ENCODE peak calls at places on chromosomes 12 and 14, in ten cellular contexts. One of them, this sample, is unnamed.

GRCh38 chr12:25546318-25546717 is 6.8 kb downstream of the LMNTD1 start:
- DNase-seq in CD4-positive, CD25-positive, alpha-beta regulatory T cell: no peak
- DNase-seq in uterus: no peak
- DNase-seq in GM23248: peak; percentile 26
- DNase-seq in caudate nucleus: no peak
- DNase-seq in suprapubic skin: no peak
- DNase-seq in cardiac muscle cell: peak; percentile 13
- DNase-seq in heart left ventricle: no peak
- DNase-seq in thoracic aorta: no peak
- DNase-seq in iPS DF 6.9: no peak
- DNase-seq in this sample: no peak

GRCh38 chr14:38208825-38209562 is 1.3 kb downstream of the SSTR1 start:
- DNase-seq in cardiac muscle cell: peak; percentile 68
- DNase-seq in thoracic aorta: no peak
- DNase-seq in caudate nucleus: no peak
- DNase-seq in suprapubic skin: no peak
- DNase-seq in iPS DF 6.9: no peak
- DNase-seq in uterus: no peak
- DNase-seq in GM23248: peak; percentile 90
- DNase-seq in CD4-positive, CD25-positive, alpha-beta regulatory T cell: no peak
- DNase-seq in heart left ventricle: no peak
- DNase-seq in this sample: no peak

GRCh38 chr12:42855362-42855950 is 265.9 kb upstream of the PRICKLE1 start:
- DNase-seq in thoracic aorta: no peak
- DNase-seq in uterus: no peak
- DNase-seq in suprapubic skin: no peak
- DNase-seq in CD4-positive, CD25-positive, alpha-beta regulatory T cell: no peak
- DNase-seq in cardiac muscle cell: no peak
- DNase-seq in GM23248: no peak
- DNase-seq in caudate nucleus: no peak
- DNase-seq in iPS DF 6.9: no peak
- DNase-seq in heart left ventricle: no peak
- DNase-seq in this sample: no peak

GRCh38 chr14:41144370-41144769 is 462.3 kb upstream of the LRFN5 start:
- DNase-seq in GM23248: no peak
- DNase-seq in heart left ventricle: no peak
- DNase-seq in thoracic aorta: no peak
- DNase-seq in iPS DF 6.9: no peak
- DNase-seq in CD4-positive, CD25-positive, alpha-beta regulatory T cell: no peak
- DNase-seq in caudate nucleus: no peak
- DNase-seq in uterus: no peak
- DNase-seq in cardiac muscle cell: no peak
- DNase-seq in suprapubic skin: no peak
- DNase-seq in this sample: no peak

GRCh38 chr12:93018610-93019009 is 89.5 kb upstream of the EEA1 start:
- DNase-seq in cardiac muscle cell: no peak
- DNase-seq in heart left ventricle: no peak
- DNase-seq in iPS DF 6.9: no peak
- DNase-seq in uterus: no peak
- DNase-seq in suprapubic skin: no peak
- DNase-seq in thoracic aorta: no peak
- DNase-seq in caudate nucleus: no peak
- DNase-seq in GM23248: no peak
- DNase-seq in CD4-positive, CD25-positive, alpha-beta regulatory T cell: no peak
- DNase-seq in this sample: no peak

GRCh38 chr12:100372846-100373245 is 16.0 kb downstream of the SLC17A8 start:
- DNase-seq in uterus: no peak
- DNase-seq in heart left ventricle: no peak
- DNase-seq in suprapubic skin: no peak
- DNase-seq in GM23248: no peak
- DNase-seq in CD4-positive, CD25-positive, alpha-beta regulatory T cell: no peak
- DNase-seq in iPS DF 6.9: no peak
- DNase-seq in thoracic aorta: no peak
- DNase-seq in cardiac muscle cell: no peak
- DNase-seq in caudate nucleus: no peak
- DNase-seq in this sample: no peak

GRCh38 chr12:33253123-33253522 is 186.5 kb downstream of the SYT10 start:
- DNase-seq in heart left ventricle: no peak
- DNase-seq in caudate nucleus: no peak
- DNase-seq in GM23248: peak; percentile 1
- DNase-seq in cardiac muscle cell: no peak
- DNase-seq in suprapubic skin: no peak
- DNase-seq in uterus: no peak
- DNase-seq in CD4-positive, CD25-positive, alpha-beta regulatory T cell: no peak
- DNase-seq in thoracic aorta: no peak
- DNase-seq in iPS DF 6.9: no peak
- DNase-seq in this sample: no peak

GRCh38 chr12:27595231-27595642 is 71.2 kb downstream of the PPFIBP1 start:
- DNase-seq in CD4-positive, CD25-positive, alpha-beta regulatory T cell: no peak
- DNase-seq in caudate nucleus: no peak
- DNase-seq in GM23248: peak; percentile 88
- DNase-seq in cardiac muscle cell: peak; percentile 93
- DNase-seq in uterus: peak; percentile 75
- DNase-seq in thoracic aorta: peak; percentile 65
- DNase-seq in suprapubic skin: no peak
- DNase-seq in heart left ventricle: no peak
- DNase-seq in iPS DF 6.9: no peak
- DNase-seq in this sample: no peak

GRCh38 chr12:120388711-120389431 is 19.9 kb upstream of the MSI1 start:
- DNase-seq in heart left ventricle: no peak
- DNase-seq in cardiac muscle cell: no peak
- DNase-seq in uterus: no peak
- DNase-seq in iPS DF 6.9: peak; percentile 80
- DNase-seq in suprapubic skin: no peak
- DNase-seq in thoracic aorta: no peak
- DNase-seq in caudate nucleus: peak; percentile 49
- DNase-seq in CD4-positive, CD25-positive, alpha-beta regulatory T cell: no peak
- DNase-seq in GM23248: peak; percentile 12
- DNase-seq in this sample: peak; percentile 26

GRCh38 chr12:96241484-96242256 is 47.5 kb downstream of the ELK3 start:
- DNase-seq in cardiac muscle cell: peak; percentile 62
- DNase-seq in caudate nucleus: no peak
- DNase-seq in heart left ventricle: peak; percentile 62
- DNase-seq in uterus: peak; percentile 75
- DNase-seq in CD4-positive, CD25-positive, alpha-beta regulatory T cell: peak; percentile 56
- DNase-seq in iPS DF 6.9: no peak
- DNase-seq in GM23248: peak; percentile 99
- DNase-seq in thoracic aorta: peak; percentile 39
- DNase-seq in suprapubic skin: peak; percentile 83
- DNase-seq in this sample: no peak

GRCh38 chr12:119115296-119115905 is 63.3 kb upstream of the HSPB8 start:
- DNase-seq in thoracic aorta: no peak
- DNase-seq in cardiac muscle cell: peak; percentile 62
- DNase-seq in caudate nucleus: peak; percentile 3
- DNase-seq in suprapubic skin: no peak
- DNase-seq in GM23248: peak; percentile 58
- DNase-seq in heart left ventricle: no peak
- DNase-seq in iPS DF 6.9: peak; percentile 61
- DNase-seq in CD4-positive, CD25-positive, alpha-beta regulatory T cell: peak; percentile 26
- DNase-seq in uterus: peak; percentile 30
- DNase-seq in this sample: peak; percentile 23

GRCh38 chr14:67395086-67395875 is 16.7 kb downstream of the PLEK2 start:
- DNase-seq in iPS DF 6.9: no peak
- DNase-seq in suprapubic skin: no peak
- DNase-seq in heart left ventricle: no peak
- DNase-seq in uterus: no peak
- DNase-seq in cardiac muscle cell: no peak
- DNase-seq in CD4-positive, CD25-positive, alpha-beta regulatory T cell: no peak
- DNase-seq in caudate nucleus: no peak
- DNase-seq in thoracic aorta: no peak
- DNase-seq in GM23248: no peak
- DNase-seq in this sample: no peak

GRCh38 chr12:55930771-55931316 is at the start of gene DGKA:
- DNase-seq in caudate nucleus: peak; percentile 28
- DNase-seq in GM23248: peak; percentile 90
- DNase-seq in heart left ventricle: no peak
- DNase-seq in suprapubic skin: peak; percentile 76
- DNase-seq in thoracic aorta: no peak
- DNase-seq in CD4-positive, CD25-positive, alpha-beta regulatory T cell: peak; percentile 99
- DNase-seq in uterus: peak; percentile 48
- DNase-seq in iPS DF 6.9: no peak
- DNase-seq in cardiac muscle cell: peak; percentile 84
- DNase-seq in this sample: no peak

GRCh38 chr12:116319851-116320621 is 42.5 kb upstream of the MED13L start:
- DNase-seq in thoracic aorta: peak; percentile 65
- DNase-seq in caudate nucleus: no peak
- DNase-seq in heart left ventricle: peak; percentile 75
- DNase-seq in cardiac muscle cell: peak; percentile 94
- DNase-seq in iPS DF 6.9: no peak
- DNase-seq in uterus: peak; percentile 93
- DNase-seq in CD4-positive, CD25-positive, alpha-beta regulatory T cell: peak; percentile 12
- DNase-seq in suprapubic skin: peak; percentile 83
- DNase-seq in GM23248: peak; percentile 97
- DNase-seq in this sample: no peak

GRCh38 chr12:49635036-49635435 is 11.7 kb downstream of the PRPF40B start:
- DNase-seq in cardiac muscle cell: no peak
- DNase-seq in CD4-positive, CD25-positive, alpha-beta regulatory T cell: no peak
- DNase-seq in suprapubic skin: peak; percentile 44
- DNase-seq in heart left ventricle: no peak
- DNase-seq in caudate nucleus: no peak
- DNase-seq in uterus: no peak
- DNase-seq in thoracic aorta: no peak
- DNase-seq in iPS DF 6.9: no peak
- DNase-seq in GM23248: no peak
- DNase-seq in this sample: no peak

GRCh38 chr12:80858356-80858755 is 79.4 kb downstream of the LIN7A start:
- DNase-seq in thoracic aorta: no peak
- DNase-seq in iPS DF 6.9: no peak
- DNase-seq in CD4-positive, CD25-positive, alpha-beta regulatory T cell: no peak
- DNase-seq in uterus: no peak
- DNase-seq in GM23248: peak; percentile 54
- DNase-seq in caudate nucleus: no peak
- DNase-seq in heart left ventricle: no peak
- DNase-seq in cardiac muscle cell: peak; percentile 24
- DNase-seq in suprapubic skin: no peak
- DNase-seq in this sample: no peak

GRCh38 chr14:94560782-94561655 is at the start of gene SERPINA4:
- DNase-seq in iPS DF 6.9: no peak
- DNase-seq in thoracic aorta: no peak
- DNase-seq in CD4-positive, CD25-positive, alpha-beta regulatory T cell: no peak
- DNase-seq in suprapubic skin: no peak
- DNase-seq in GM23248: no peak
- DNase-seq in caudate nucleus: no peak
- DNase-seq in uterus: no peak
- DNase-seq in heart left ventricle: no peak
- DNase-seq in cardiac muscle cell: no peak
- DNase-seq in this sample: no peak

GRCh38 chr12:91982946-91983345 is 162.7 kb downstream of the BTG1 start:
- DNase-seq in CD4-positive, CD25-positive, alpha-beta regulatory T cell: no peak
- DNase-seq in cardiac muscle cell: no peak
- DNase-seq in heart left ventricle: no peak
- DNase-seq in suprapubic skin: no peak
- DNase-seq in caudate nucleus: no peak
- DNase-seq in GM23248: no peak
- DNase-seq in uterus: peak; percentile 74
- DNase-seq in thoracic aorta: no peak
- DNase-seq in iPS DF 6.9: no peak
- DNase-seq in this sample: no peak

GRCh38 chr14:104551851-104552737 is 27.5 kb upstream of the C14orf180 start:
- DNase-seq in iPS DF 6.9: no peak
- DNase-seq in GM23248: no peak
- DNase-seq in caudate nucleus: no peak
- DNase-seq in CD4-positive, CD25-positive, alpha-beta regulatory T cell: no peak
- DNase-seq in thoracic aorta: no peak
- DNase-seq in heart left ventricle: peak; percentile 17
- DNase-seq in suprapubic skin: no peak
- DNase-seq in cardiac muscle cell: no peak
- DNase-seq in uterus: no peak
- DNase-seq in this sample: no peak
- H3K27ac ChIP-seq in iPS DF 6.9: no peak overlapping the region
- H3K27ac ChIP-seq in GM23248: no peak overlapping the region
- H3K27ac ChIP-seq in caudate nucleus: no peak overlapping the region
- H3K27ac ChIP-seq in CD4-positive, CD25-positive, alpha-beta regulatory T cell: no peak overlapping the region
- H3K27ac ChIP-seq in thoracic aorta: no peak overlapping the region
- H3K27ac ChIP-seq in heart left ventricle: no peak overlapping the region
- H3K27ac ChIP-seq in suprapubic skin: no peak overlapping the region
- H3K27ac ChIP-seq in cardiac muscle cell: no peak overlapping the region
- H3K27ac ChIP-seq in uterus: no peak overlapping the region
- H3K27ac ChIP-seq in this sample: no peak overlapping the region

DNA sequence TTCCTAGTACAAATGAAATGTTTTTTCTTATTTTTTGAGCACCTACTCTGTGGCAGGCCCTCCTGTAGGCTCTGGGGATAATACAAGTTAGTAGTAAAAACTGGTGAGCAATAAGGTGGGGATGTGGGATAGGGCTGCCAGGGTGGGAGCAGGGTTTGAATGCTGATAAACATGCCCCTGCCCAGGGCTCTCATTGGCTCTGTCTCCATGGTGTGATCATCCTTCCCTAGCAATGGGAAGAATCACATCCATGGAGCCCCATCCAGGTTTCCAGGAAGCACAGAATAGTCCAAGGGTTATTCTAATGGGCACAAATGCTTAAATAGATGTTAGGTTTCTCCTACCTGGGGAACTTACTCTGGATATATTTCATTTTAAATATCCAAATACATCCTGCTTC is 45.5 kb downstream of the GIT2 start:
- DNase-seq in GM23248: no peak
- DNase-seq in suprapubic skin: no peak
- DNase-seq in caudate nucleus: no peak
- DNase-seq in thoracic aorta: no peak
- DNase-seq in uterus: no peak
- DNase-seq in heart left ventricle: no peak
- DNase-seq in iPS DF 6.9: no peak
- DNase-seq in cardiac muscle cell: no peak
- DNase-seq in CD4-positive, CD25-positive, alpha-beta regulatory T cell: no peak
- DNase-seq in this sample: no peak
- H3K27ac ChIP-seq in GM23248: peak overlapping the region; percentile 81
- H3K27ac ChIP-seq in suprapubic skin: no peak overlapping the region
- H3K27ac ChIP-seq in caudate nucleus: no peak overlapping the region
- H3K27ac ChIP-seq in thoracic aorta: peak overlapping the region; percentile 76
- H3K27ac ChIP-seq in uterus: peak overlapping the region; percentile 47
- H3K27ac ChIP-seq in heart left ventricle: peak overlapping the region; percentile 83
- H3K27ac ChIP-seq in iPS DF 6.9: no peak overlapping the region
- H3K27ac ChIP-seq in cardiac muscle cell: peak overlapping the region; percentile 84
- H3K27ac ChIP-seq in CD4-positive, CD25-positive, alpha-beta regulatory T cell: no peak overlapping the region
- H3K27ac ChIP-seq in this sample: no peak overlapping the region

GRCh38 chr12:6954316-6954710 is 3.2 kb downstream of the PTPN6 start:
- DNase-seq in caudate nucleus: no peak
- DNase-seq in heart left ventricle: no peak
- DNase-seq in uterus: no peak
- DNase-seq in suprapubic skin: no peak
- DNase-seq in cardiac muscle cell: no peak
- DNase-seq in GM23248: no peak
- DNase-seq in iPS DF 6.9: no peak
- DNase-seq in CD4-positive, CD25-positive, alpha-beta regulatory T cell: no peak
- DNase-seq in thoracic aorta: no peak
- DNase-seq in this sample: no peak
- H3K27ac ChIP-seq in caudate nucleus: no peak overlapping the region
- H3K27ac ChIP-seq in heart left ventricle: peak overlapping the region; percentile 97
- H3K27ac ChIP-seq in uterus: no peak overlapping the region
- H3K27ac ChIP-seq in suprapubic skin: no peak overlapping the region
- H3K27ac ChIP-seq in cardiac muscle cell: no peak overlapping the region
- H3K27ac ChIP-seq in GM23248: no peak overlapping the region
- H3K27ac ChIP-seq in iPS DF 6.9: no peak overlapping the region
- H3K27ac ChIP-seq in CD4-positive, CD25-positive, alpha-beta regulatory T cell: peak overlapping the region; percentile 98
- H3K27ac ChIP-seq in thoracic aorta: no peak overlapping the region
- H3K27ac ChIP-seq in this sample: no peak overlapping the region

DNA sequence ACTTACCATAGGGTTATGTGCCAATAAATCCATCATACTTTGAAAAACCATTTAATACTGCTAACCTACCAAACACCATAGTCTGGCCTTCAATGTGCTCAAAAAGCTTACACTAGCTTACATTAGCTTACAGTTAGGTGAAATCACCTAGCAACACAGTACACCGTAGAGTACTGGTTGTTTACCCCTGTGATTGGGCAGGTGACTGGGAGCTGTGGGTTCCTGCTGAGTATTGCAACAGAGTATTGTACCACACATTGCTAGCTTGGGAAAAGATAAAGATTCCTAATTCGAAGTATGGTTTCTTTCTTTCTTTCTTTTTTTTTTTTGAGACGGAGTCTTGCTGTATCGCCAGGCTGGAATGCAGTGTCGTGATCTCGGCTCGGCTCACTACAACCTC is 5.6 kb downstream of the ATP5MC2 start:
- DNase-seq in CD4-positive, CD25-positive, alpha-beta regulatory T cell: no peak
- DNase-seq in thoracic aorta: no peak
- DNase-seq in cardiac muscle cell: peak; percentile 38
- DNase-seq in heart left ventricle: no peak
- DNase-seq in suprapubic skin: no peak
- DNase-seq in GM23248: no peak
- DNase-seq in caudate nucleus: no peak
- DNase-seq in uterus: no peak
- DNase-seq in iPS DF 6.9: no peak
- DNase-seq in this sample: no peak
- H3K27ac ChIP-seq in CD4-positive, CD25-positive, alpha-beta regulatory T cell: no peak overlapping the region
- H3K27ac ChIP-seq in thoracic aorta: no peak overlapping the region
- H3K27ac ChIP-seq in cardiac muscle cell: peak overlapping the region; percentile 39
- H3K27ac ChIP-seq in heart left ventricle: peak overlapping the region; percentile 18
- H3K27ac ChIP-seq in suprapubic skin: no peak overlapping the region
- H3K27ac ChIP-seq in GM23248: no peak overlapping the region
- H3K27ac ChIP-seq in caudate nucleus: no peak overlapping the region
- H3K27ac ChIP-seq in uterus: no peak overlapping the region
- H3K27ac ChIP-seq in iPS DF 6.9: no peak overlapping the region
- H3K27ac ChIP-seq in this sample: no peak overlapping the region